ENCODE peak calls at places on chromosome X, in five cellular contexts. One of them, this sample, is unnamed.

GRCh38 chrX:73977542-73978169 is 326.3 kb upstream of the ZCCHC13 start:
- DNase-seq in tibial artery: no peak
- DNase-seq in right atrium auricular region: no peak
- DNase-seq in foreskin fibroblast: no peak
- DNase-seq in fibroblast of lung: peak; percentile 20
- DNase-seq in this sample: peak; percentile 14

GRCh38 chrX:31374786-31375185 is 302.9 kb upstream of the FTHL17 start:
- DNase-seq in right atrium auricular region: no peak
- DNase-seq in foreskin fibroblast: no peak
- DNase-seq in fibroblast of lung: no peak
- DNase-seq in tibial artery: no peak
- DNase-seq in this sample: no peak

GRCh38 chrX:47380268-47380667 is 9.9 kb downstream of the ZNF157 start:
- DNase-seq in tibial artery: peak; percentile 21
- DNase-seq in foreskin fibroblast: peak; percentile 10
- DNase-seq in right atrium auricular region: no peak
- DNase-seq in fibroblast of lung: no peak
- DNase-seq in this sample: no peak

GRCh38 chrX:152733261-152733975 is at the start of the genes CSAG1 and MAGEA12:
- DNase-seq in foreskin fibroblast: no peak
- DNase-seq in tibial artery: no peak
- DNase-seq in right atrium auricular region: no peak
- DNase-seq in fibroblast of lung: no peak
- DNase-seq in this sample: no peak

GRCh38 chrX:56066016-56066415 is 166.1 kb upstream of the KLF8 start:
- DNase-seq in fibroblast of lung: no peak
- DNase-seq in tibial artery: no peak
- DNase-seq in foreskin fibroblast: no peak
- DNase-seq in right atrium auricular region: no peak
- DNase-seq in this sample: no peak

GRCh38 chrX:107716816-107717700 is 58.5 kb downstream of the TSC22D3 start:
- DNase-seq in foreskin fibroblast: peak; percentile 74
- DNase-seq in right atrium auricular region: peak; percentile 97
- DNase-seq in tibial artery: peak; percentile 90
- DNase-seq in fibroblast of lung: peak; percentile 76
- DNase-seq in this sample: peak; percentile 93

GRCh38 chrX:47311857-47312774 is 58.3 kb upstream of the ZNF157 start:
- DNase-seq in foreskin fibroblast: peak; percentile 50
- DNase-seq in tibial artery: peak; percentile 19
- DNase-seq in right atrium auricular region: no peak
- DNase-seq in fibroblast of lung: peak; percentile 55
- DNase-seq in this sample: peak; percentile 83

GRCh38 chrX:75156537-75156945 is 458 bp upstream of the ABCB7 start:
- DNase-seq in foreskin fibroblast: peak; percentile 32
- DNase-seq in right atrium auricular region: no peak
- DNase-seq in tibial artery: no peak
- DNase-seq in fibroblast of lung: peak; percentile 17
- DNase-seq in this sample: peak; percentile 41

GRCh38 chrX:44967221-44967620 is 94.2 kb downstream of the KDM6A start:
- DNase-seq in tibial artery: no peak
- DNase-seq in fibroblast of lung: no peak
- DNase-seq in foreskin fibroblast: no peak
- DNase-seq in right atrium auricular region: no peak
- DNase-seq in this sample: no peak

GRCh38 chrX:115226929-115227328 is 7.0 kb downstream of the LRCH2 start:
- DNase-seq in tibial artery: no peak
- DNase-seq in foreskin fibroblast: peak; percentile 7
- DNase-seq in fibroblast of lung: peak; percentile 9
- DNase-seq in right atrium auricular region: no peak
- DNase-seq in this sample: peak; percentile 54

GRCh38 chrX:151974336-151975227 is at the start of gene GABRE:
- DNase-seq in foreskin fibroblast: peak; percentile 29
- DNase-seq in right atrium auricular region: no peak
- DNase-seq in fibroblast of lung: peak; percentile 58
- DNase-seq in tibial artery: peak; percentile 31
- DNase-seq in this sample: peak; percentile 35

GRCh38 chrX:45329217-45329616 is 128.5 kb upstream of the DIPK2B start:
- DNase-seq in right atrium auricular region: no peak
- DNase-seq in foreskin fibroblast: no peak
- DNase-seq in fibroblast of lung: peak; percentile 48
- DNase-seq in tibial artery: no peak
- DNase-seq in this sample: no peak

GRCh38 chrX:41027388-41027787 is 57.9 kb upstream of the USP9X start:
- DNase-seq in fibroblast of lung: peak; percentile 76
- DNase-seq in tibial artery: no peak
- DNase-seq in foreskin fibroblast: peak; percentile 48
- DNase-seq in right atrium auricular region: no peak
- DNase-seq in this sample: peak; percentile 89

GRCh38 chrX:53071604-53072417 is 10.4 kb upstream of the TSPYL2 start:
- DNase-seq in tibial artery: peak; percentile 83
- DNase-seq in right atrium auricular region: peak; percentile 87
- DNase-seq in foreskin fibroblast: peak; percentile 28
- DNase-seq in fibroblast of lung: peak; percentile 41
- DNase-seq in this sample: peak; percentile 68

GRCh38 chrX:276588-277171 is 4.5 kb upstream of the PLCXD1 start:
- DNase-seq in foreskin fibroblast: peak; percentile 80
- DNase-seq in right atrium auricular region: no peak
- DNase-seq in fibroblast of lung: peak; percentile 57
- DNase-seq in tibial artery: peak; percentile 22
- DNase-seq in this sample: peak; percentile 31

GRCh38 chrX:128804828-128805227 is 718.5 kb downstream of the SMARCA1 start:
- DNase-seq in right atrium auricular region: no peak
- DNase-seq in foreskin fibroblast: no peak
- DNase-seq in fibroblast of lung: no peak
- DNase-seq in tibial artery: no peak
- DNase-seq in this sample: no peak

GRCh38 chrX:143635915-143636314 is at the start of gene SLITRK4:
- DNase-seq in right atrium auricular region: no peak
- DNase-seq in tibial artery: no peak
- DNase-seq in foreskin fibroblast: no peak
- DNase-seq in fibroblast of lung: no peak
- DNase-seq in this sample: no peak

GRCh38 chrX:141904262-141904661 is 568 bp downstream of the MAGEC1 start:
- DNase-seq in fibroblast of lung: no peak
- DNase-seq in right atrium auricular region: no peak
- DNase-seq in foreskin fibroblast: no peak
- DNase-seq in tibial artery: no peak
- DNase-seq in this sample: no peak

GRCh38 chrX:34631826-34632225 is 25.3 kb downstream of the TMEM47 start:
- DNase-seq in foreskin fibroblast: no peak
- DNase-seq in tibial artery: no peak
- DNase-seq in fibroblast of lung: peak; percentile 44
- DNase-seq in right atrium auricular region: no peak
- DNase-seq in this sample: peak; percentile 75

GRCh38 chrX:98795636-98796035 is 1614.4 kb downstream of the PCDH19 start:
- DNase-seq in fibroblast of lung: peak; percentile 35
- DNase-seq in tibial artery: no peak
- DNase-seq in foreskin fibroblast: no peak
- DNase-seq in right atrium auricular region: no peak
- DNase-seq in this sample: peak; percentile 0

GRCh38 chrX:150036181-150036580 is 97.9 kb upstream of the EOLA2 start:
- DNase-seq in tibial artery: no peak
- DNase-seq in foreskin fibroblast: peak; percentile 80
- DNase-seq in right atrium auricular region: no peak
- DNase-seq in fibroblast of lung: peak; percentile 65
- DNase-seq in this sample: no peak

GRCh38 chrX:131841496-131842410 is 181.3 kb upstream of the STK26 start:
- DNase-seq in foreskin fibroblast: peak; percentile 6
- DNase-seq in right atrium auricular region: no peak
- DNase-seq in tibial artery: no peak
- DNase-seq in fibroblast of lung: peak; percentile 35
- DNase-seq in this sample: peak; percentile 63

GRCh38 chrX:48911407-48912182 is at the start of gene SLC35A2:
- DNase-seq in tibial artery: peak; percentile 76
- DNase-seq in foreskin fibroblast: peak; percentile 51
- DNase-seq in fibroblast of lung: peak; percentile 77
- DNase-seq in right atrium auricular region: peak; percentile 76
- DNase-seq in this sample: peak; percentile 83

GRCh38 chrX:132956421-132957210 is 1.8 kb downstream of the HS6ST2 start:
- DNase-seq in tibial artery: no peak
- DNase-seq in foreskin fibroblast: no peak
- DNase-seq in fibroblast of lung: no peak
- DNase-seq in right atrium auricular region: no peak
- DNase-seq in this sample: no peak

GRCh38 chrX:123080065-123080464 is 104.0 kb upstream of the GRIA3 start:
- DNase-seq in fibroblast of lung: no peak
- DNase-seq in right atrium auricular region: no peak
- DNase-seq in tibial artery: no peak
- DNase-seq in foreskin fibroblast: no peak
- DNase-seq in this sample: no peak

GRCh38 chrX:3262906-3263305 is 83.5 kb downstream of the MXRA5 start:
- DNase-seq in foreskin fibroblast: peak; percentile 73
- DNase-seq in fibroblast of lung: peak; percentile 93
- DNase-seq in right atrium auricular region: no peak
- DNase-seq in tibial artery: no peak
- DNase-seq in this sample: peak; percentile 87

GRCh38 chrX:129698150-129698549 is 40.6 kb upstream of the XPNPEP2 start:
- DNase-seq in right atrium auricular region: no peak
- DNase-seq in foreskin fibroblast: no peak
- DNase-seq in fibroblast of lung: no peak
- DNase-seq in tibial artery: no peak
- DNase-seq in this sample: no peak

GRCh38 chrX:140712413-140713173 is 3.0 kb downstream of the LINC00632 start:
- DNase-seq in fibroblast of lung: peak; percentile 65
- DNase-seq in right atrium auricular region: peak; percentile 62
- DNase-seq in tibial artery: peak; percentile 61
- DNase-seq in foreskin fibroblast: no peak
- DNase-seq in this sample: peak; percentile 42

GRCh38 chrX:102548231-102548630 is 31.7 kb upstream of the TMSB15A start:
- DNase-seq in fibroblast of lung: no peak
- DNase-seq in right atrium auricular region: no peak
- DNase-seq in foreskin fibroblast: no peak
- DNase-seq in tibial artery: no peak
- DNase-seq in this sample: no peak

GRCh38 chrX:11591712-11592351 is 73.9 kb downstream of the ARHGAP6 start:
- DNase-seq in tibial artery: no peak
- DNase-seq in fibroblast of lung: no peak
- DNase-seq in foreskin fibroblast: no peak
- DNase-seq in right atrium auricular region: no peak
- DNase-seq in this sample: no peak

GRCh38 chrX:123085311-123085940 is 98.7 kb upstream of the GRIA3 start:
- DNase-seq in fibroblast of lung: peak; percentile 46
- DNase-seq in right atrium auricular region: no peak
- DNase-seq in tibial artery: no peak
- DNase-seq in foreskin fibroblast: no peak
- DNase-seq in this sample: peak; percentile 42

GRCh38 chrX:40153335-40154221 is 55.8 kb upstream of the BCOR start:
- DNase-seq in tibial artery: no peak
- DNase-seq in foreskin fibroblast: no peak
- DNase-seq in fibroblast of lung: no peak
- DNase-seq in right atrium auricular region: no peak
- DNase-seq in this sample: peak; percentile 51

GRCh38 chrX:134642394-134642793 is 15.9 kb downstream of the PLAC1 start:
- DNase-seq in tibial artery: no peak
- DNase-seq in fibroblast of lung: no peak
- DNase-seq in foreskin fibroblast: no peak
- DNase-seq in right atrium auricular region: no peak
- DNase-seq in this sample: no peak

GRCh38 chrX:110258552-110258951 is 59.3 kb downstream of the AMMECR1 start:
- DNase-seq in tibial artery: no peak
- DNase-seq in fibroblast of lung: peak; percentile 56
- DNase-seq in foreskin fibroblast: no peak
- DNase-seq in right atrium auricular region: no peak
- DNase-seq in this sample: peak; percentile 7

GRCh38 chrX:21493226-21493850 is 119.1 kb downstream of the CNKSR2 start:
- DNase-seq in fibroblast of lung: peak; percentile 66
- DNase-seq in foreskin fibroblast: peak; percentile 33
- DNase-seq in right atrium auricular region: no peak
- DNase-seq in tibial artery: no peak
- DNase-seq in this sample: peak; percentile 72

GRCh38 chrX:18887821-18888205 is 96.1 kb downstream of the PHKA2 start:
- DNase-seq in tibial artery: no peak
- DNase-seq in right atrium auricular region: no peak
- DNase-seq in foreskin fibroblast: no peak
- DNase-seq in fibroblast of lung: no peak
- DNase-seq in this sample: no peak

GRCh38 chrX:112367065-112367464 is 284.5 kb upstream of the TRPC5 start:
- DNase-seq in right atrium auricular region: no peak
- DNase-seq in tibial artery: no peak
- DNase-seq in foreskin fibroblast: no peak
- DNase-seq in fibroblast of lung: no peak
- DNase-seq in this sample: no peak

GRCh38 chrX:112368371-112368770 is 285.8 kb upstream of the TRPC5 start:
- DNase-seq in fibroblast of lung: no peak
- DNase-seq in right atrium auricular region: no peak
- DNase-seq in foreskin fibroblast: no peak
- DNase-seq in tibial artery: no peak
- DNase-seq in this sample: no peak
- TF ChIP-seq CTCF in fibroblast of lung: no peak
- TF ChIP-seq CTCF in right atrium auricular region: no peak
- TF ChIP-seq CTCF in foreskin fibroblast: peak; percentile 11
- TF ChIP-seq CTCF in tibial artery: no peak
- TF ChIP-seq CTCF in this sample: no peak

GRCh38 chrX:23434356-23434884 is 99.8 kb downstream of the PTCHD1 start:
- DNase-seq in tibial artery: peak; percentile 87
- DNase-seq in right atrium auricular region: peak; percentile 82
- DNase-seq in fibroblast of lung: peak; percentile 95
- DNase-seq in foreskin fibroblast: peak; percentile 1
- DNase-seq in this sample: peak; percentile 72
- H3K4me3 ChIP-seq in tibial artery: no peak overlapping the region
- H3K4me3 ChIP-seq in right atrium auricular region: no peak overlapping the region
- H3K4me3 ChIP-seq in fibroblast of lung: no peak overlapping the region
- H3K4me3 ChIP-seq in foreskin fibroblast: no peak overlapping the region
- H3K4me3 ChIP-seq in this sample: no peak overlapping the region

DNA sequence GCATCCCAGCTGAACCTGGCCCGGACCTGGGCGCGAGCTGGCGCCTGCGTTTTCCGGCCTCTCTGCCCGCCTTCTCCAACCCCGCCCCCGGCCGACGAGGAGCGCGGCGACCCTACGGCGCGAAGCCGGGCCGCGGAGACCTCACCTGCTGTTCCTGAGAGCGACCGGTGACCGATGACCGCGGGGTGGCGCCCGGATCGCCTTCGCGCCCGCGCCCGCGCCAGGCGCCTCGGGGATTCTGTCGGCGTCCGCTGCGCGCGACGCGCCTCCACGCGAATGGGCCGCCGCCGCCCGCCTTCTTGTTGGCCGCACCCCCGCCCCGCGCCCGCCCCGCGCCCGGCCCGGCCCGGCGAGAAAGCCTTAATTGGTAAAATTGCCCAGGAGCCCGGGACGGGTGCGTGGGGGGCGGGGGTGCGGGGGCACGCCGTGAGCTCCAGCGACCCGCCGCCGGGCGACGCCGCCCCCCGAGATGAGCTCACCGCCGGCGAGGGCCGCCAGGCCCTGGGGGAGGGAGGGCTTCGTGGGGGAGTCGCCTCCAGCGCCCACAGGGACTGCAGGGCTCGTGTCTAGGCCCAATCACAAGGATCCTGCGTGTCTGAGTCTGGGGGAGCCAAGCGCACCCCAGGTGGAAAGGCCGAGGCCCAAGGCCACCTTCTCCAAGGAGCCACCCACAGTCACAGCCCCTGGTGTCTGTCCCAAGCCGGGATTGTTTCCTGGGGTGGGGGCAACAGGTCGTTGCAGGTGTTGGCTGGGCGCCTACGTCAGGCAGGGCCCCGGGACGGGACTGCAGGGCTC is at the start of gene FLNA:
- DNase-seq in right atrium auricular region: no peak
- DNase-seq in tibial artery: peak; percentile 41
- DNase-seq in foreskin fibroblast: no peak
- DNase-seq in fibroblast of lung: peak; percentile 49
- DNase-seq in this sample: no peak
- TF ChIP-seq CTCF in right atrium auricular region: no peak
- TF ChIP-seq CTCF in tibial artery: no peak
- TF ChIP-seq CTCF in foreskin fibroblast: no peak
- TF ChIP-seq CTCF in fibroblast of lung: no peak
- TF ChIP-seq CTCF in this sample: no peak

GRCh38 chrX:136198010-136198409 is 50.7 kb downstream of the FHL1 start:
- DNase-seq in tibial artery: no peak
- DNase-seq in foreskin fibroblast: no peak
- DNase-seq in fibroblast of lung: peak; percentile 35
- DNase-seq in right atrium auricular region: no peak
- DNase-seq in this sample: no peak
- H3K4me3 ChIP-seq in tibial artery: peak overlapping the region; percentile 49
- H3K4me3 ChIP-seq in foreskin fibroblast: peak overlapping the region; percentile 50
- H3K4me3 ChIP-seq in fibroblast of lung: no peak overlapping the region
- H3K4me3 ChIP-seq in right atrium auricular region: peak overlapping the region; percentile 40
- H3K4me3 ChIP-seq in this sample: no peak overlapping the region